ENCODE peak calls at places on chromosomes 3 and 15, in five cellular contexts. One of them, this sample, is unnamed. For H3K4me1, the result is how much of the 10 kb centered on the place peaks cover.

GRCh38 chr3:160448845-160449659 is 534 bp downstream of the TRIM59 start:
- DNase-seq in heart left ventricle: peak
- DNase-seq in CD8-positive, alpha-beta T cell: no peak
- DNase-seq in adrenal gland: no peak
- DNase-seq in aorta: peak
- DNase-seq in this sample: no peak

GRCh38 chr3:184808021-184808420 is 3.9 kb upstream of the VPS8 start:
- DNase-seq in heart left ventricle: no peak
- DNase-seq in adrenal gland: no peak
- DNase-seq in CD8-positive, alpha-beta T cell: no peak
- DNase-seq in aorta: no peak
- DNase-seq in this sample: no peak

GRCh38 chr3:49872801-49873281 is 3.1 kb upstream of the CAMKV start:
- DNase-seq in CD8-positive, alpha-beta T cell: no peak
- DNase-seq in adrenal gland: no peak
- DNase-seq in heart left ventricle: no peak
- DNase-seq in aorta: no peak
- DNase-seq in this sample: no peak

GRCh38 chr3:42991369-42992315 is 12.5 kb downstream of the GASK1A start:
- DNase-seq in adrenal gland: no peak
- DNase-seq in heart left ventricle: no peak
- DNase-seq in aorta: no peak
- DNase-seq in CD8-positive, alpha-beta T cell: no peak
- DNase-seq in this sample: no peak

GRCh38 chr3:102024270-102024904 is 175.1 kb downstream of the NFKBIZ start:
- DNase-seq in heart left ventricle: no peak
- DNase-seq in CD8-positive, alpha-beta T cell: no peak
- DNase-seq in adrenal gland: no peak
- DNase-seq in aorta: no peak
- DNase-seq in this sample: no peak

GRCh38 chr3:170637321-170637720 is 51.4 kb upstream of the SLC7A14 start:
- DNase-seq in CD8-positive, alpha-beta T cell: no peak
- DNase-seq in adrenal gland: no peak
- DNase-seq in aorta: no peak
- DNase-seq in heart left ventricle: no peak
- DNase-seq in this sample: no peak

GRCh38 chr3:51389423-51390183 is 1.5 kb upstream of the RBM15B start:
- DNase-seq in adrenal gland: no peak
- DNase-seq in aorta: peak
- DNase-seq in CD8-positive, alpha-beta T cell: peak
- DNase-seq in heart left ventricle: peak
- DNase-seq in this sample: peak

GRCh38 chr15:35439291-35439690 is 106.7 kb downstream of the DPH6 start:
- DNase-seq in adrenal gland: no peak
- DNase-seq in heart left ventricle: no peak
- DNase-seq in CD8-positive, alpha-beta T cell: no peak
- DNase-seq in aorta: no peak
- DNase-seq in this sample: no peak

GRCh38 chr15:73599934-73600333 is 33.3 kb downstream of the NPTN start:
- DNase-seq in adrenal gland: no peak
- DNase-seq in heart left ventricle: no peak
- DNase-seq in aorta: no peak
- DNase-seq in CD8-positive, alpha-beta T cell: no peak
- DNase-seq in this sample: no peak

GRCh38 chr3:169604568-169604967 is 58.9 kb downstream of the MECOM start:
- DNase-seq in CD8-positive, alpha-beta T cell: no peak
- DNase-seq in heart left ventricle: no peak
- DNase-seq in aorta: no peak
- DNase-seq in adrenal gland: no peak
- DNase-seq in this sample: no peak

GRCh38 chr3:27565201-27565827 is 81.1 kb upstream of the SLC4A7 start:
- DNase-seq in aorta: no peak
- DNase-seq in adrenal gland: no peak
- DNase-seq in heart left ventricle: no peak
- DNase-seq in CD8-positive, alpha-beta T cell: no peak
- DNase-seq in this sample: no peak

GRCh38 chr3:73383470-73384049 is 241.2 kb downstream of the PDZRN3 start:
- DNase-seq in aorta: no peak
- DNase-seq in CD8-positive, alpha-beta T cell: no peak
- DNase-seq in adrenal gland: no peak
- DNase-seq in heart left ventricle: no peak
- DNase-seq in this sample: no peak

GRCh38 chr3:159128628-159129027 is 326.8 kb downstream of the MFSD1 start:
- DNase-seq in CD8-positive, alpha-beta T cell: no peak
- DNase-seq in heart left ventricle: no peak
- DNase-seq in aorta: no peak
- DNase-seq in adrenal gland: no peak
- DNase-seq in this sample: no peak

GRCh38 chr15:82571722-82572222 is 31.5 kb upstream of the RPS17 start:
- DNase-seq in aorta: peak
- DNase-seq in CD8-positive, alpha-beta T cell: no peak
- DNase-seq in heart left ventricle: peak
- DNase-seq in adrenal gland: peak
- DNase-seq in this sample: no peak

GRCh38 chr15:94266789-94267188 is 35.4 kb downstream of the MCTP2 start:
- DNase-seq in aorta: no peak
- DNase-seq in heart left ventricle: no peak
- DNase-seq in adrenal gland: no peak
- DNase-seq in CD8-positive, alpha-beta T cell: no peak
- DNase-seq in this sample: no peak

GRCh38 chr15:90620379-90621134 is 90.8 kb downstream of the CRTC3 start:
- DNase-seq in aorta: no peak
- DNase-seq in heart left ventricle: no peak
- DNase-seq in adrenal gland: no peak
- DNase-seq in CD8-positive, alpha-beta T cell: no peak
- DNase-seq in this sample: no peak

GRCh38 chr15:57735406-57735805 is 28.9 kb downstream of the POLR2M start:
- DNase-seq in CD8-positive, alpha-beta T cell: no peak
- DNase-seq in heart left ventricle: no peak
- DNase-seq in aorta: no peak
- DNase-seq in adrenal gland: no peak
- DNase-seq in this sample: no peak

GRCh38 chr15:57734860-57735259 is 28.3 kb downstream of the POLR2M start:
- DNase-seq in aorta: no peak
- DNase-seq in adrenal gland: no peak
- DNase-seq in CD8-positive, alpha-beta T cell: no peak
- DNase-seq in heart left ventricle: no peak
- DNase-seq in this sample: no peak

GRCh38 chr15:57736591-57736990 is 30.1 kb downstream of the POLR2M start:
- DNase-seq in aorta: no peak
- DNase-seq in adrenal gland: no peak
- DNase-seq in heart left ventricle: no peak
- DNase-seq in CD8-positive, alpha-beta T cell: no peak
- DNase-seq in this sample: no peak

GRCh38 chr15:57732526-57733331 is 26.2 kb downstream of the POLR2M start:
- DNase-seq in aorta: no peak
- DNase-seq in heart left ventricle: peak
- DNase-seq in adrenal gland: peak
- DNase-seq in CD8-positive, alpha-beta T cell: peak
- DNase-seq in this sample: no peak

GRCh38 chr15:57735891-57736290 is 29.4 kb downstream of the POLR2M start:
- DNase-seq in CD8-positive, alpha-beta T cell: no peak
- DNase-seq in adrenal gland: no peak
- DNase-seq in aorta: no peak
- DNase-seq in heart left ventricle: no peak
- DNase-seq in this sample: no peak
- H3K27ac ChIP-seq in CD8-positive, alpha-beta T cell: no peak
- H3K27ac ChIP-seq in adrenal gland: no peak
- H3K27ac ChIP-seq in aorta: no peak
- H3K27ac ChIP-seq in heart left ventricle: no peak
- H3K27ac ChIP-seq in this sample: no peak

DNA sequence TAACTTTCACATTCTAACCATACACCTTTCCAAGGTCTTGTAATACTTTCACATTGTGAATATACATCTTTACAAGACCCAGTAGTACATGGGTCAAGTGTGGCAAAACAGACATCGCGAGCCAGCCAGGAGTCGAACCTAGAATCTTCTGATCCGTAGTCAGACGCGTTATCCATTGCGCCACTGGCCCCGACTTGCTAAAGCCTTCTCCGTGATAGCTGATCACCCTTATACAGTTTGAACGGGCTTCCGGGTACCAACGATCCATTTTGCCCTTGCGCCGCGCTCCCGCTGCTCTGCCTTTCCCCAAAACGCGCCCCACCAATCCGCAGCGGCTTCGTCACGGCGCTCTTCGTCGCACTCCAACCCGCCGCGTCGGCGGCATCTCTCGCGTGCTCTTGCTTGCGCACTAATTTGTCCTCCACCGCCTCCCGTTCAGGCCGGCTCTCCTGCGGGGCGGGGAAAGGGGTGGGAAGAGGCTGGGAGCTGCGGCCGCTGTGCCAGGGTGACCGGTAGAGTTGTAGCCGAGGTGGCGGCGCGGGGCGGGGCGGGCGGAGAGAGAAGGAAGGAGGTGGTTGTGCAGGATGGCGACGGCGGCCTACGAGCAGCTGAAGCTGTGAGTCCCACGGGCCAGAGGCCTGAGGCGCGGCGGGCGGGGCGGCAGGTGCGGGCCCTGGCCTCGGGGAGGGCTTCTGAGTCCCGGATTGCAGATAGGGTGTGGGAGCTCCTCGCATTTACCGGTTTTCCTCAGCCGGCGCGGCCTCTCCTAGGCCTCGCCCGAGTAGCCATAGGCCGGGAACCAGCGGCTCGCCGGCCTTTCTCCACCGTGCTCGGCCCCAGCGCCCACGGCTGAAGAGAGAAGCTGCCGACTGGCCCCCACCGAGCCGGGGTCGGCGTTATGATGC is at the start of gene SACM1L:
- DNase-seq in CD8-positive, alpha-beta T cell: peak
- DNase-seq in heart left ventricle: peak
- DNase-seq in adrenal gland: peak
- DNase-seq in aorta: peak
- DNase-seq in this sample: no peak
- H3K4me1 ChIP-seq in CD8-positive, alpha-beta T cell: under half
- H3K4me1 ChIP-seq in heart left ventricle: under half
- H3K4me1 ChIP-seq in adrenal gland: under half
- H3K4me1 ChIP-seq in aorta: under half
- H3K4me1 ChIP-seq in this sample: under half

GRCh38 chr3:197186887-197187588 is 111.4 kb downstream of the DLG1 start:
- DNase-seq in heart left ventricle: no peak
- DNase-seq in CD8-positive, alpha-beta T cell: peak
- DNase-seq in aorta: no peak
- DNase-seq in adrenal gland: no peak
- DNase-seq in this sample: no peak

GRCh38 chr3:197178998-197179397 is 119.4 kb downstream of the DLG1 start:
- DNase-seq in aorta: no peak
- DNase-seq in CD8-positive, alpha-beta T cell: no peak
- DNase-seq in heart left ventricle: no peak
- DNase-seq in adrenal gland: no peak
- DNase-seq in this sample: no peak

GRCh38 chr3:197181751-197182150 is 116.7 kb downstream of the DLG1 start:
- DNase-seq in aorta: no peak
- DNase-seq in adrenal gland: peak
- DNase-seq in CD8-positive, alpha-beta T cell: no peak
- DNase-seq in heart left ventricle: peak
- DNase-seq in this sample: no peak

DNA sequence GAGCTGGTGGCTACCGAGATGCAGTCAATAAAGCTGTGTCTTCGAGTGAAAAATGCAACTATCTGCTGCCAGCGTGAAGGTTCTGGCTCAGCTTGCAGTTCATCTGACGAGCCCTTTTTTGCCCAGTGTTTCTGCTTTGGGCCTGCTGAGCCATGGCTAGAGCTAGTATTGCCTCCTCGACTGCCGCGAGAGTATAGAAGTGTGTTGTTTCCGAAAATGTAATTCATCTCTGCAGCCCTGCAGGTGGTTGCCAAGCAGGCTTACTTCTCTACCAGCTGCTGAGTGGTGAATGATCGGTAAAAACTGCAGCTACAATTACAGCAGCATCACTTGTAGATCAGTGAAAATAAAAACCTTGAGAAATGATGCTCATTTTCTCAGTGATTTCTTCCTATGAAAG is 114.8 kb downstream of the DLG1 start:
- DNase-seq in aorta: no peak
- DNase-seq in heart left ventricle: no peak
- DNase-seq in CD8-positive, alpha-beta T cell: no peak
- DNase-seq in adrenal gland: no peak
- DNase-seq in this sample: no peak
- H3K27ac ChIP-seq in aorta: no peak
- H3K27ac ChIP-seq in heart left ventricle: no peak
- H3K27ac ChIP-seq in CD8-positive, alpha-beta T cell: no peak
- H3K27ac ChIP-seq in adrenal gland: no peak
- H3K27ac ChIP-seq in this sample: no peak

DNA sequence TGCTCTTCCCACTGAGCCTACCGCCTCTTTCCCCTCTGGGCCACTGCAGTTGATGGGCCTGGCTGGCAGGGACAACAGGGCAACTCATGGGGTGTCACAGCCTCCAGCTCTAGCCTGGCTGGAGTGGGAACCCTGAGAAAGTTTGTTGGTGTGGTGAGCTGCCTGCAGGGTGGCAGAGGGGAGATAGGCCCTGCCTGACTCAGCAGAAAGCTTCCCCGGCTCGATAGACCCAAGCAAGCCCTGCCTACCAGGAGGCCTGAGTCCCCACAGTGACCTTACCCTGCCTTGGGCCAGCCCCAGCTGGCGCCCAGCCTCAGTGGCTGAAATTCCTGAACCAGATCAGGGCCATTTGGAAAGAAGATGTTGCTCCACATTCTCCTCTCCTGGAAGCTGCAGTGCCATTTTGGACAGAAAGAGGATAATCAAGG is 29.4 kb downstream of the ABTB1 start:
- DNase-seq in adrenal gland: peak
- DNase-seq in CD8-positive, alpha-beta T cell: no peak
- DNase-seq in heart left ventricle: no peak
- DNase-seq in aorta: peak
- DNase-seq in this sample: no peak
- H3K4me1 ChIP-seq in adrenal gland: under half
- H3K4me1 ChIP-seq in CD8-positive, alpha-beta T cell: under half
- H3K4me1 ChIP-seq in heart left ventricle: half or more
- H3K4me1 ChIP-seq in aorta: under half
- H3K4me1 ChIP-seq in this sample: under half

DNA sequence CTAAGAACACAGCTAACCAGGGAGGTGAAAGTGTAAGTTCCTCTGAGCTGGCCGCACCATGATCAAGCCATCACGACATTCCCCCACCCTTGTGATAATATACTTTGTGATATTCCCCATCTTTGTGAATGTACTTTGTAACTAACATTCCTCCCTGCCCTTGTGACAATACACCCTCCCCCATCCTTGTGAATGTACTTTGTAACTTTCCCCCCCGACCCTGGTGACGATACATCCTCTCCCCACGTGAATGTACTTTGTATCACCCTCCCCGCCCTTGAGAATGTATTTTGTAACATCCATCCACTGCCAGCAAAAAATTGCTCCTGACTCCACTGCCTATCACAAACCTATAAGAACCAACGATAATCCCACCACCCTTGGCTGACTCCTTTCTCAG is 20.2 kb upstream of the OR5H6 start:
- DNase-seq in CD8-positive, alpha-beta T cell: no peak
- DNase-seq in aorta: no peak
- DNase-seq in adrenal gland: no peak
- DNase-seq in heart left ventricle: no peak
- DNase-seq in this sample: no peak
- H3K27ac ChIP-seq in CD8-positive, alpha-beta T cell: no peak
- H3K27ac ChIP-seq in aorta: no peak
- H3K27ac ChIP-seq in adrenal gland: no peak
- H3K27ac ChIP-seq in heart left ventricle: no peak
- H3K27ac ChIP-seq in this sample: no peak